ENCODE peak calls at places on chromosomes 1 and 21, in nine cellular contexts. A is kidney, H is pancreas, S is epithelial cell of esophagus, I is ovary, U is body of pancreas, N is fibroblast of mammary gland, P is lung, G is mesothelial cell of epicardium. F is an unnamed sample.

GRCh38 chr1:166283190-166283589 is 116.4 kb upstream of the FAM78B start:
- DNase-seq in A (no peak), H (no peak), S (no peak), I (no peak), U (no peak), N (no peak), P (no peak), G (no peak), F (no peak)

GRCh38 chr1:234869182-234870019 is 259.2 kb downstream of the TOMM20 start:
- DNase-seq in A (no peak), H (no peak), S (no peak), I (no peak), U (no peak), N (no peak), P (no peak), G (no peak), F (no peak)

GRCh38 chr1:159996653-159997052 is 35.1 kb downstream of the PIGM start:
- DNase-seq in A (no peak), H (no peak), S (peak; percentile 84), I (no peak), U (no peak), N (peak; percentile 89), P (peak; percentile 56), G (no peak), F (peak; percentile 72)

GRCh38 chr1:61171915-61172485 is 89.6 kb downstream of the NFIA start:
- DNase-seq in A (no peak), H (no peak), S (no peak), I (no peak), U (no peak), N (peak; percentile 65), P (no peak), G (no peak), F (no peak)

GRCh38 chr1:161044535-161044907 is 1.3 kb downstream of the USF1 start:
- DNase-seq in A (no peak), H (no peak), S (no peak), I (no peak), U (no peak), N (no peak), P (no peak), G (no peak), F (no peak)

GRCh38 chr1:17122449-17123194 is 3.4 kb upstream of the PADI2 start:
- DNase-seq in A (no peak), H (no peak), S (no peak), I (no peak), U (no peak), N (peak; percentile 30), P (no peak), G (no peak), F (no peak)

GRCh38 chr1:40986328-40986783 is 6.9 kb downstream of the CTPS1 start:
- DNase-seq in A (no peak), H (no peak), S (no peak), I (no peak), U (no peak), N (no peak), P (no peak), G (no peak), F (no peak)

GRCh38 chr1:92754000-92754787 is 30.7 kb downstream of the EVI5 start:
- DNase-seq in A (no peak), H (no peak), S (peak; percentile 37), I (no peak), U (no peak), N (peak; percentile 65), P (no peak), G (no peak), F (no peak)

GRCh38 chr1:28437924-28438699 is 67.7 kb upstream of the RCC1 start:
- DNase-seq in A (peak; percentile 86), H (peak; percentile 65), S (peak; percentile 98), I (peak; percentile 41), U (peak; percentile 78), N (peak; percentile 93), P (peak; percentile 91), G (peak; percentile 40), F (peak; percentile 98)

GRCh38 chr1:238293075-238293474 is 402.4 kb upstream of the ZP4 start:
- DNase-seq in A (no peak), H (no peak), S (no peak), I (no peak), U (no peak), N (no peak), P (no peak), G (no peak), F (no peak)

GRCh38 chr1:18668051-18668450 is 37.4 kb downstream of the PAX7 start:
- DNase-seq in A (no peak), H (no peak), S (peak; percentile 43), I (no peak), U (no peak), N (no peak), P (no peak), G (no peak), F (peak; percentile 71)

GRCh38 chr1:73903092-73903491 is 294.9 kb downstream of the LRRIQ3 start:
- DNase-seq in A (no peak), H (no peak), S (no peak), I (no peak), U (no peak), N (no peak), P (no peak), G (no peak), F (no peak)

GRCh38 chr1:228001738-228002535 is 4.9 kb upstream of the WNT3A start:
- DNase-seq in A (no peak), H (no peak), S (no peak), I (no peak), U (no peak), N (no peak), P (no peak), G (no peak), F (no peak)

GRCh38 chr1:228000836-228001563 is 5.8 kb upstream of the WNT3A start:
- DNase-seq in A (no peak), H (no peak), S (no peak), I (no peak), U (no peak), N (no peak), P (no peak), G (no peak), F (no peak)

GRCh38 chr1:228000416-228000815 is 6.4 kb upstream of the WNT3A start:
- DNase-seq in A (no peak), H (no peak), S (no peak), I (no peak), U (no peak), N (no peak), P (no peak), G (no peak), F (no peak)

GRCh38 chr1:227998374-227999055 is 8.3 kb upstream of the WNT3A start:
- DNase-seq in A (no peak), H (no peak), S (no peak), I (no peak), U (no peak), N (no peak), P (no peak), G (no peak), F (no peak)

DNA sequence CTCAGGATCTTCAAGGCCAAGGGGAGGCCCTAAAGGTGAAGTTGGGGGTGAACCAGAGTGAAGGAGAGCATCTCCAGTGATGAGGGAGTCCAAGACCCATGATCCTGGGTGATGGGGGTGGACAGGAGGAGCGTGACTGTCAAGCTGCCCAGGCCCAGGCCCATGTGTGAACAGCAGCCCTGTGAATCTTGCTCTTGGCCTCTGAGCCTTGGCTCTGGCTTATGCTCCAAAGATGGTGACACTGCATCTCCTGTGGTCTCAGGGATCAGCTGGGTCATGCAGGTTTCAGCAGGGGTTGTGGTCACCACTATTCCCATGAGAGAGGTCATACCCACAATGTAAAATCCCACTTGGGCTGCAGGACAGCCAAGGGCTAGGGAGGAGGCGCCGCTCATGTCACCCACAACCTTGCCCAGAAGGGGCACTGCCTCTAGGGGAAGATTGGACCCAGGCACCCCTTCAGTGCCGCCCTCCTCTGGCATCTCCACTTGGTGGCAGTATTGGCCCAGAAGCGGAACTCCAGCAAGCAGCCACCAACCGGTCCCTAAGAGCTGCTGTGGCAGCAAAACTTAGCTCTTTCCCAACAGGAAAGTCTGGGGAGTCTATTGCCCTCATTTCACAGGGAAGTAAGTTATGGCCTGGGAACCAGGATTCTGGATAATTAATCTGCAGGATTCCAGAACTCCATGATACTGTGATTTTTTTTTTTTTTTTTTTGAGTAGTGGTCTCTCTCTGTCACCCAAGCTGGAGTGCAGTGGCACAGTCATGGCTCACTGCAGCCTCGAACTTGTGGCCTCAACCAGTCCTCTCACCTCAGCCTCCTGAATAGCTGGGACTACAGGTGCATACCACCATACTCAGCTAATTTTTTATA is 7.5 kb upstream of the WNT3A start:
- DNase-seq in A (no peak), H (peak; percentile 73), S (peak; percentile 82), I (no peak), U (peak; percentile 72), N (peak; percentile 61), P (peak; percentile 80), G (peak; percentile 58), F (peak; percentile 94)
- TF ChIP-seq CTCF in A (peak; percentile 62), H (peak; percentile 60), S (peak; percentile 95), I (no peak), U (peak; percentile 72), N (peak; percentile 73), P (peak; percentile 69), G (peak; percentile 42), F (peak; percentile 100)

DNA sequence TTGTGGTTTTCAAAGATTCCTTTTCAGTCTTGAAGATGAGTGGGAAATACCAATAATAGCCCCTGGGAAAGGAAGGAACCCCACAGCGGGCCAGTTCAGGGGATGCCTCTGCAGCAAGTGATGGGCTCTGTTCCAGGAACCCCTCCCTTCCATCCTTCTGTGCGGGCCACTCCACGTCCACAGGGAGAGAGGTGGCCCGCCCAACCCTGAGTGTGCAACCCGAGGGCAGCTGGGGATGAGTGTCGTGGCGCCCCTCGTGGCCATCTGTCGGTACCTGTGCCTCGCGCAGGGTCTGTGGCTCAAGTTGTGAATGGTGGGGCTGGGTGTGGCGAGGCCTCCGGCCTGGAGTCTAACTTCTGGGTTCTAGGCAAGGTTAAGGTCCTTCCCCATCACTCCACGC is 65.6 kb downstream of the TLR5 start:
- DNase-seq in A (peak; percentile 75), H (no peak), S (no peak), I (no peak), U (no peak), N (no peak), P (no peak), G (no peak), F (no peak)
- TF ChIP-seq CTCF in A (no peak), H (no peak), S (no peak), I (no peak), U (no peak), N (no peak), P (no peak), G (no peak), F (no peak)

DNA sequence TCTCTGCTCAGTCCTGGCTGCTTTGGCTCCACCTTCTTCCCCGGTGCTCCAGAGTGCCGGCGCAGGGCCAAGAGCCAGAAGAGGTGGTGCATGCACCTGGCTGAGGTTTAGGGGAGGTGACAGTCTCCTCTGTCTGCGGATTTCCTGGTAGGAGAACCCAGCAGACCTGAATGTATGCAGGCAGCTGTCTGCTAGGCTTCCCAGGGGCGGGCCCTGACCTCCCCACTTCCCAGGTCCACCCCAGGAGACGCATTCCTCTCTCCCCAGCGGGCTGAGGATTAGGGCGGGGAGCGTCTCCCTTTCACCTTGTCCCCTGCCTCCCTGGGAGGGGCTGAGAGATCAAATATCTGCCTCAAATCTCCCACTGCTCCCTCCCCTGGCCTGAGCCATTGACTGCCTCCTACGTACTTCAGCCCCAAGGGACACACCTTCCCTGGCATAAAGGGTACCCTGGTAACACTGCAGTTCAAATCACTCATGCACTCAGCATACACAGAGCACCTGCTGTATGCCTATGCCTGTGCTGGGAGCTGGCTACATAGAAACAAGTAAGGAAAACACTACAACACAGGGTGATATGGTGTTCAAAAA is 27.5 kb downstream of the DMBX1 start:
- DNase-seq in A (peak; percentile 91), H (peak; percentile 91), S (peak; percentile 69), I (no peak), U (peak; percentile 90), N (no peak), P (peak; percentile 89), G (no peak), F (peak; percentile 88)
- TF ChIP-seq CTCF in A (no peak), H (no peak), S (peak; percentile 10), I (no peak), U (no peak), N (no peak), P (no peak), G (no peak), F (no peak)

GRCh38 chr21:39153373-39153772 is 29.9 kb downstream of the PSMG1 start:
- DNase-seq in A (no peak), H (no peak), S (peak; percentile 16), I (no peak), U (no peak), N (peak; percentile 24), P (no peak), G (no peak), F (peak; percentile 41)
- TF ChIP-seq CTCF in A (no peak), H (peak; percentile 12), S (peak; percentile 43), I (no peak), U (peak; percentile 30), N (peak; percentile 51), P (no peak), G (peak; percentile 29), F (peak; percentile 25)